ENCODE peak calls at places on chromosome X, in seven cellular contexts. One of them, this sample, is unnamed.

GRCh38 chrX:120426599-120426998 is 42.5 kb downstream of the LAMP2 start:
- DNase-seq in GM23248: peak; percentile 13
- DNase-seq in CD8-positive, alpha-beta memory T cell: no peak
- DNase-seq in fibroblast of lung: peak; percentile 32
- DNase-seq in A673: no peak
- DNase-seq in thyroid gland: no peak
- DNase-seq in mucosa of descending colon: no peak
- DNase-seq in this sample: no peak

GRCh38 chrX:137945470-137945869 is 379.5 kb downstream of the ZIC3 start:
- DNase-seq in GM23248: no peak
- DNase-seq in mucosa of descending colon: no peak
- DNase-seq in CD8-positive, alpha-beta memory T cell: no peak
- DNase-seq in fibroblast of lung: no peak
- DNase-seq in thyroid gland: no peak
- DNase-seq in A673: no peak
- DNase-seq in this sample: no peak

GRCh38 chrX:64739792-64740378 is 236.4 kb downstream of the ZC4H2 start:
- DNase-seq in CD8-positive, alpha-beta memory T cell: no peak
- DNase-seq in A673: no peak
- DNase-seq in fibroblast of lung: no peak
- DNase-seq in thyroid gland: no peak
- DNase-seq in GM23248: no peak
- DNase-seq in mucosa of descending colon: peak; percentile 24
- DNase-seq in this sample: no peak

GRCh38 chrX:148723551-148723950 is 223.1 kb downstream of the AFF2 start:
- DNase-seq in A673: no peak
- DNase-seq in thyroid gland: no peak
- DNase-seq in mucosa of descending colon: no peak
- DNase-seq in GM23248: no peak
- DNase-seq in CD8-positive, alpha-beta memory T cell: no peak
- DNase-seq in fibroblast of lung: no peak
- DNase-seq in this sample: no peak

GRCh38 chrX:78595901-78596502 is 63.1 kb downstream of the RTL3 start:
- DNase-seq in fibroblast of lung: no peak
- DNase-seq in A673: peak; percentile 54
- DNase-seq in CD8-positive, alpha-beta memory T cell: no peak
- DNase-seq in thyroid gland: no peak
- DNase-seq in GM23248: peak; percentile 9
- DNase-seq in mucosa of descending colon: no peak
- DNase-seq in this sample: peak; percentile 1

GRCh38 chrX:114924846-114925245 is 92.6 kb downstream of the IL13RA2 start:
- DNase-seq in CD8-positive, alpha-beta memory T cell: no peak
- DNase-seq in A673: no peak
- DNase-seq in thyroid gland: no peak
- DNase-seq in mucosa of descending colon: no peak
- DNase-seq in GM23248: peak; percentile 47
- DNase-seq in fibroblast of lung: peak; percentile 76
- DNase-seq in this sample: no peak

GRCh38 chrX:46777971-46778810 is 19.3 kb upstream of the SLC9A7 start:
- DNase-seq in A673: peak; percentile 19
- DNase-seq in fibroblast of lung: peak; percentile 67
- DNase-seq in CD8-positive, alpha-beta memory T cell: no peak
- DNase-seq in GM23248: peak; percentile 54
- DNase-seq in thyroid gland: no peak
- DNase-seq in mucosa of descending colon: no peak
- DNase-seq in this sample: no peak

GRCh38 chrX:23493941-23494374 is 159.3 kb downstream of the PTCHD1 start:
- DNase-seq in fibroblast of lung: peak; percentile 72
- DNase-seq in thyroid gland: no peak
- DNase-seq in CD8-positive, alpha-beta memory T cell: no peak
- DNase-seq in mucosa of descending colon: no peak
- DNase-seq in GM23248: no peak
- DNase-seq in A673: peak; percentile 20
- DNase-seq in this sample: no peak

GRCh38 chrX:42107495-42108139 is 184.3 kb upstream of the CASK start:
- DNase-seq in GM23248: no peak
- DNase-seq in thyroid gland: no peak
- DNase-seq in fibroblast of lung: no peak
- DNase-seq in CD8-positive, alpha-beta memory T cell: no peak
- DNase-seq in mucosa of descending colon: no peak
- DNase-seq in A673: no peak
- DNase-seq in this sample: no peak

GRCh38 chrX:56764153-56764974 is 35.3 kb downstream of the NBDY start:
- DNase-seq in fibroblast of lung: peak; percentile 62
- DNase-seq in thyroid gland: peak; percentile 42
- DNase-seq in mucosa of descending colon: no peak
- DNase-seq in A673: peak; percentile 88
- DNase-seq in GM23248: peak; percentile 75
- DNase-seq in CD8-positive, alpha-beta memory T cell: peak; percentile 89
- DNase-seq in this sample: peak; percentile 10

GRCh38 chrX:21738145-21738949 is 19.6 kb downstream of the SMPX start:
- DNase-seq in CD8-positive, alpha-beta memory T cell: no peak
- DNase-seq in mucosa of descending colon: no peak
- DNase-seq in A673: no peak
- DNase-seq in thyroid gland: no peak
- DNase-seq in GM23248: no peak
- DNase-seq in fibroblast of lung: peak; percentile 31
- DNase-seq in this sample: no peak

GRCh38 chrX:150582338-150582948 is 14.0 kb downstream of the MTM1 start:
- DNase-seq in thyroid gland: no peak
- DNase-seq in GM23248: peak; percentile 0
- DNase-seq in mucosa of descending colon: no peak
- DNase-seq in fibroblast of lung: no peak
- DNase-seq in CD8-positive, alpha-beta memory T cell: no peak
- DNase-seq in A673: no peak
- DNase-seq in this sample: no peak

GRCh38 chrX:23616361-23616760 is 50.9 kb upstream of the PRDX4 start:
- DNase-seq in thyroid gland: no peak
- DNase-seq in CD8-positive, alpha-beta memory T cell: no peak
- DNase-seq in mucosa of descending colon: no peak
- DNase-seq in fibroblast of lung: peak; percentile 17
- DNase-seq in GM23248: peak; percentile 38
- DNase-seq in A673: peak; percentile 46
- DNase-seq in this sample: no peak

GRCh38 chrX:40922307-40922706 is 162.9 kb upstream of the USP9X start:
- DNase-seq in mucosa of descending colon: no peak
- DNase-seq in GM23248: peak; percentile 57
- DNase-seq in A673: peak; percentile 33
- DNase-seq in CD8-positive, alpha-beta memory T cell: no peak
- DNase-seq in thyroid gland: peak; percentile 3
- DNase-seq in fibroblast of lung: peak; percentile 79
- DNase-seq in this sample: no peak

DNA sequence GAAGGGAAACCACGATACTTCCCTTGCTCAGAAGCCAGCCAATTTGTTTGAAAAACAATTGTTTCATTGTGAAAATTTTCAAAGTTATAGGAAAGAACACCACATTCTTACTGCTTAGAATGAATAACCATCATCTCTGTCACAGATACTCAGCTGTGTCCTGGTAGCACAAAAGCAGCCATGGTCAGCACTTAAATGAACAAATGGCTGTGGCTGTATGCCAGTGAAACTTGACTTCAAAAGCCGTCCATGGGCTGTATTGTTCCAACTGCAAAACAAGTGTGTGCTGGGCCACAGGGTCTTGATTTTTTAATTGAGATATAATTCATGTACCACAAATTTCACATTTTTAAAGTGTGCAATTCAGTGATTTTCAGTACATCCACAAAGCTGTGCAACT is 19.6 kb downstream of the NSDHL start:
- DNase-seq in fibroblast of lung: no peak
- DNase-seq in thyroid gland: no peak
- DNase-seq in CD8-positive, alpha-beta memory T cell: no peak
- DNase-seq in GM23248: no peak
- DNase-seq in mucosa of descending colon: no peak
- DNase-seq in A673: no peak
- DNase-seq in this sample: no peak
- H3K36me3 ChIP-seq in fibroblast of lung: no peaks in the 10 kb centered on the region
- H3K36me3 ChIP-seq in thyroid gland: no peaks in the 10 kb centered on the region
- H3K36me3 ChIP-seq in CD8-positive, alpha-beta memory T cell: no peaks in the 10 kb centered on the region
- H3K36me3 ChIP-seq in GM23248: no peaks in the 10 kb centered on the region
- H3K36me3 ChIP-seq in mucosa of descending colon: no peaks in the 10 kb centered on the region
- H3K36me3 ChIP-seq in A673: no peaks in the 10 kb centered on the region
- H3K36me3 ChIP-seq in this sample: peaks cover 16% of the 10 kb centered on the region

DNA sequence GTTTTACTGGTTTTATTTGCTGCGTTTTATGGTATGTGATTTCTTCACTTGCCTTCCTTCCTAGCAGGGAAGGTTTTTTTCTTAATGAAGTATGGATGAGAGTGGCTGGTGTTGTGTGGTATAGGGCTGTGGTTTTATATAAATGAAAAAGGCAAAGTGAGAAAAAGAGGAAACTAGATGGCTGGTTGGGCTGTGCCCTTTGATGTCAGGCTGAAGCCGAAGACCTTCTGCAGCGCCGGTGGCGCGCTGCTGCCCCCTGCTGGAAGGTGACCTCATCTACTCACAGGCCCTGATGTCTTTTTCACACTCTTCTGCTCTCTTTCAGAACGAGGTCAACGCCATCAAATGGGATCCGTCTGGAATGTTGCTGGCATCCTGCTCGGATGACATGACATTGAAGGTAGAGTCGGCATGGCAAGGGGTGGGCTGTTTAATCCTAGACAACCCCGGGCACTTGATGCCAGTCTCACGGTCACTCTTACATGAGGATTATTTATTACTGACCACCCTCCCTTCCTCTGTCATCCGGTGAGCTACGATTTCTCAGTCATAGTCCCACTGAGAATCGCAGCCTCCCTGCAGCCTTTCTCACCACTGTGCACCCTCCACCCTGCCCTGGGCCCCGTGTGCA is 56.6 kb downstream of the GPR143 start:
- DNase-seq in mucosa of descending colon: peak; percentile 81
- DNase-seq in A673: peak; percentile 75
- DNase-seq in CD8-positive, alpha-beta memory T cell: peak; percentile 71
- DNase-seq in thyroid gland: peak; percentile 68
- DNase-seq in fibroblast of lung: peak; percentile 41
- DNase-seq in GM23248: peak; percentile 65
- DNase-seq in this sample: peak; percentile 10
- H3K36me3 ChIP-seq in mucosa of descending colon: no peaks in the 10 kb centered on the region
- H3K36me3 ChIP-seq in A673: peaks cover 6% of the 10 kb centered on the region
- H3K36me3 ChIP-seq in CD8-positive, alpha-beta memory T cell: peaks cover 14% of the 10 kb centered on the region
- H3K36me3 ChIP-seq in thyroid gland: no peaks in the 10 kb centered on the region
- H3K36me3 ChIP-seq in fibroblast of lung: peaks cover 7% of the 10 kb centered on the region
- H3K36me3 ChIP-seq in GM23248: no peaks in the 10 kb centered on the region
- H3K36me3 ChIP-seq in this sample: peaks cover 18% of the 10 kb centered on the region

DNA sequence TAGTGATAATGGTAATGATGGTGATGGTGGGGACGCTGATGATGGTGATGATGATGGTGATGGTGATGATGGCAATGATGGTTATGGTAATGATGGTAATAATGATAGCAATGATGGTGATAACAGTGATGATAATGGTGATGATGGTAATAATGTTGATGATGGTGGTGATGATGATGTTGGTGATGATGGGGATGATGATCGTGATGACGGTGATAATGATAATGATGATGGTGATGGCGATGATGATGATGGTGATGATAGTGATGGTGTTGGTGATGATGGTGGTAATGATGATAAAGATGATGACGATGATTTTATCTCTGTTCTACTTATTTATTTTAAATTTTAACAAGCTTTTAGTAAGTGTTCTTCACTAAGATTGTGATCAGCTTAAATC is 480.1 kb upstream of the PRKX start:
- DNase-seq in A673: no peak
- DNase-seq in mucosa of descending colon: no peak
- DNase-seq in GM23248: no peak
- DNase-seq in thyroid gland: no peak
- DNase-seq in fibroblast of lung: no peak
- DNase-seq in CD8-positive, alpha-beta memory T cell: no peak
- DNase-seq in this sample: no peak
- H3K36me3 ChIP-seq in A673: no peaks in the 10 kb centered on the region
- H3K36me3 ChIP-seq in mucosa of descending colon: no peaks in the 10 kb centered on the region
- H3K36me3 ChIP-seq in GM23248: no peaks in the 10 kb centered on the region
- H3K36me3 ChIP-seq in thyroid gland: no peaks in the 10 kb centered on the region
- H3K36me3 ChIP-seq in fibroblast of lung: no peaks in the 10 kb centered on the region
- H3K36me3 ChIP-seq in CD8-positive, alpha-beta memory T cell: no peaks in the 10 kb centered on the region
- H3K36me3 ChIP-seq in this sample: no peaks in the 10 kb centered on the region

DNA sequence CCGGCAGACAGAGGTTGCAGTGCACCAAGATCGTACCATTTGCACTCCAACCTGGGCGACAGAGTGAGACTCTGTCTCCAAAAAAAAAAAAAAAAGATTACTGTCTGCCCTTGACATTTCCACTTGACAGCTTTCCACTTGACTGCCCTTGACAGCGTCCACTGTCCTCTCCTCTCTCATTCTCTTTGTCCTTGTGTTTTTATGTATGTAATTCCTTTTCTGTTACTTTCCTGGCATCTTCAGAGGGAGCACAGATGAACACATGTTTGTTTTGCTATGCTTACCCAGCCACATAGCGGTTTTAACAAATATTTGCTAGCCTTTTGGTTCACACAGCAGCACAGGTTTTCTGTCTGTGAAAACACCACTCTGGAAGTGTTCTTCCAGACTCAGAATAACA is 26.2 kb downstream of the SYAP1 start:
- DNase-seq in A673: no peak
- DNase-seq in CD8-positive, alpha-beta memory T cell: no peak
- DNase-seq in GM23248: no peak
- DNase-seq in fibroblast of lung: no peak
- DNase-seq in thyroid gland: no peak
- DNase-seq in mucosa of descending colon: no peak
- DNase-seq in this sample: no peak
- H3K36me3 ChIP-seq in A673: peaks cover 28% of the 10 kb centered on the region
- H3K36me3 ChIP-seq in CD8-positive, alpha-beta memory T cell: no peaks in the 10 kb centered on the region
- H3K36me3 ChIP-seq in GM23248: peaks cover 12% of the 10 kb centered on the region
- H3K36me3 ChIP-seq in fibroblast of lung: peaks cover 6% of the 10 kb centered on the region
- H3K36me3 ChIP-seq in thyroid gland: peaks cover 21% of the 10 kb centered on the region
- H3K36me3 ChIP-seq in mucosa of descending colon: no peaks in the 10 kb centered on the region
- H3K36me3 ChIP-seq in this sample: peaks cover 21% of the 10 kb centered on the region

GRCh38 chrX:316351-317325 is 2.0 kb downstream of the GTPBP6 start:
- DNase-seq in thyroid gland: peak; percentile 15
- DNase-seq in GM23248: no peak
- DNase-seq in A673: no peak
- DNase-seq in mucosa of descending colon: peak; percentile 53
- DNase-seq in fibroblast of lung: no peak
- DNase-seq in CD8-positive, alpha-beta memory T cell: no peak
- DNase-seq in this sample: no peak
- H3K36me3 ChIP-seq in thyroid gland: peaks cover 33% of the 10 kb centered on the region
- H3K36me3 ChIP-seq in GM23248: no peaks in the 10 kb centered on the region
- H3K36me3 ChIP-seq in A673: peaks cover 37% of the 10 kb centered on the region
- H3K36me3 ChIP-seq in mucosa of descending colon: peaks cover 3% of the 10 kb centered on the region
- H3K36me3 ChIP-seq in fibroblast of lung: peaks cover 23% of the 10 kb centered on the region
- H3K36me3 ChIP-seq in CD8-positive, alpha-beta memory T cell: peaks cover 9% of the 10 kb centered on the region
- H3K36me3 ChIP-seq in this sample: peaks cover 22% of the 10 kb centered on the region

GRCh38 chrX:49117597-49117996 is 5.9 kb downstream of the GPKOW start:
- DNase-seq in A673: no peak
- DNase-seq in CD8-positive, alpha-beta memory T cell: no peak
- DNase-seq in mucosa of descending colon: no peak
- DNase-seq in GM23248: no peak
- DNase-seq in fibroblast of lung: no peak
- DNase-seq in thyroid gland: no peak
- DNase-seq in this sample: no peak
- H3K36me3 ChIP-seq in A673: peaks cover 9% of the 10 kb centered on the region
- H3K36me3 ChIP-seq in CD8-positive, alpha-beta memory T cell: peaks cover 3% of the 10 kb centered on the region
- H3K36me3 ChIP-seq in mucosa of descending colon: no peaks in the 10 kb centered on the region
- H3K36me3 ChIP-seq in GM23248: no peaks in the 10 kb centered on the region
- H3K36me3 ChIP-seq in fibroblast of lung: peaks cover 7% of the 10 kb centered on the region
- H3K36me3 ChIP-seq in thyroid gland: peaks cover 10% of the 10 kb centered on the region
- H3K36me3 ChIP-seq in this sample: peaks cover 13% of the 10 kb centered on the region

GRCh38 chrX:1597345-1598020 is 6.1 kb downstream of the AKAP17A start:
- DNase-seq in GM23248: no peak
- DNase-seq in thyroid gland: no peak
- DNase-seq in A673: no peak
- DNase-seq in fibroblast of lung: no peak
- DNase-seq in mucosa of descending colon: no peak
- DNase-seq in CD8-positive, alpha-beta memory T cell: no peak
- DNase-seq in this sample: no peak
- H3K36me3 ChIP-seq in GM23248: peaks cover 15% of the 10 kb centered on the region
- H3K36me3 ChIP-seq in thyroid gland: peaks cover 83% of the 10 kb centered on the region
- H3K36me3 ChIP-seq in A673: peaks cover 86% of the 10 kb centered on the region
- H3K36me3 ChIP-seq in fibroblast of lung: peaks cover 46% of the 10 kb centered on the region
- H3K36me3 ChIP-seq in mucosa of descending colon: peaks cover 34% of the 10 kb centered on the region
- H3K36me3 ChIP-seq in CD8-positive, alpha-beta memory T cell: peaks cover 63% of the 10 kb centered on the region
- H3K36me3 ChIP-seq in this sample: peaks cover 85% of the 10 kb centered on the region

GRCh38 chrX:154779261-154779660 is 16.6 kb downstream of the DKC1 start:
- DNase-seq in fibroblast of lung: peak; percentile 28
- DNase-seq in A673: no peak
- DNase-seq in thyroid gland: no peak
- DNase-seq in mucosa of descending colon: no peak
- DNase-seq in GM23248: peak; percentile 85
- DNase-seq in CD8-positive, alpha-beta memory T cell: no peak
- DNase-seq in this sample: no peak
- H3K36me3 ChIP-seq in fibroblast of lung: peaks cover 9% of the 10 kb centered on the region
- H3K36me3 ChIP-seq in A673: peaks cover 27% of the 10 kb centered on the region
- H3K36me3 ChIP-seq in thyroid gland: no peaks in the 10 kb centered on the region
- H3K36me3 ChIP-seq in mucosa of descending colon: no peaks in the 10 kb centered on the region
- H3K36me3 ChIP-seq in GM23248: peaks cover 7% of the 10 kb centered on the region
- H3K36me3 ChIP-seq in CD8-positive, alpha-beta memory T cell: peaks cover 24% of the 10 kb centered on the region
- H3K36me3 ChIP-seq in this sample: peaks cover 39% of the 10 kb centered on the region

This sample was measured in SK-N-MC.